ENCODE peak calls at places on chromosomes 7 and 10, in five cellular contexts. T is ureter, Z is GM03348, R is fibroblast of the conjunctiva, G is H54. F is an unnamed sample.

GRCh38 chr10:29285624-29286051 is 3.2 kb upstream of the LYZL1 start:
- DNase-seq in T (no peak), Z (no peak), R (no peak), G (no peak), F (no peak)

GRCh38 chr7:35652124-35652523 is 42.8 kb downstream of the HERPUD2 start:
- DNase-seq in T (no peak), Z (no peak), R (no peak), G (no peak), F (no peak)

GRCh38 chr7:92417913-92418312 is 29.4 kb upstream of the GATAD1 start:
- DNase-seq in T (no peak), Z (no peak), R (no peak), G (no peak), F (no peak)

GRCh38 chr7:113606325-113606724 is 312.5 kb downstream of the PPP1R3A start:
- DNase-seq in T (no peak), Z (no peak), R (no peak), G (no peak), F (no peak)

GRCh38 chr7:732094-732541 is 5.0 kb upstream of the PRKAR1B start:
- DNase-seq in T (no peak), Z (no peak), R (no peak), G (peak), F (no peak)

GRCh38 chr10:4352566-4352961 is 473.4 kb upstream of the AKR1E2 start:
- DNase-seq in T (no peak), Z (peak), R (no peak), G (no peak), F (no peak)

GRCh38 chr10:67046507-67046906 is 120.7 kb downstream of the LRRTM3 start:
- DNase-seq in T (no peak), Z (no peak), R (no peak), G (no peak), F (no peak)

GRCh38 chr7:91892099-91892788 is 11.7 kb upstream of the MTERF1 start:
- DNase-seq in T (no peak), Z (no peak), R (no peak), G (no peak), F (no peak)

GRCh38 chr10:25175527-25176420 is 973 bp downstream of the GPR158 start:
- DNase-seq in T (no peak), Z (peak), R (no peak), G (no peak), F (no peak)

GRCh38 chr10:4303045-4303444 is 518.0 kb upstream of the KLF6 start:
- DNase-seq in T (no peak), Z (no peak), R (no peak), G (no peak), F (no peak)

GRCh38 chr7:76254781-76255180 is 47.7 kb upstream of the HSPB1 start:
- DNase-seq in T (no peak), Z (no peak), R (no peak), G (no peak), F (no peak)

GRCh38 chr7:29123611-29124190 is 22.6 kb downstream of the CPVL start:
- DNase-seq in T (no peak), Z (no peak), R (no peak), G (no peak), F (no peak)

GRCh38 chr10:106655606-106656005 is 508.9 kb downstream of the SORCS1 start:
- DNase-seq in T (no peak), Z (no peak), R (no peak), G (no peak), F (no peak)

GRCh38 chr10:90930971-90931841 is 10.3 kb upstream of the ANKRD1 start:
- DNase-seq in T (no peak), Z (peak), R (peak), G (peak), F (peak)

GRCh38 chr10:63431962-63432797 is 33.6 kb downstream of the JMJD1C start:
- DNase-seq in T (no peak), Z (peak), R (no peak), G (no peak), F (no peak)

GRCh38 chr7:75727881-75728592 is 10.7 kb downstream of the HIP1 start:
- DNase-seq in T (peak), Z (peak), R (no peak), G (peak), F (no peak)

GRCh38 chr10:61835069-61835908 is 66.2 kb upstream of the ARID5B start:
- DNase-seq in T (no peak), Z (peak), R (peak), G (peak), F (peak)

GRCh38 chr7:18174996-18175395 is 147.3 kb upstream of the PRPS1L1 start:
- DNase-seq in T (no peak), Z (no peak), R (no peak), G (no peak), F (no peak)

GRCh38 chr10:43076876-43077420 is at the start of gene RET:
- DNase-seq in T (no peak), Z (peak), R (no peak), G (no peak), F (no peak)

GRCh38 chr10:620417-620816 is 69.1 kb downstream of the DIP2C start:
- DNase-seq in T (no peak), Z (no peak), R (no peak), G (no peak), F (no peak)

GRCh38 chr10:131858583-131859340 is 42.0 kb upstream of the PPP2R2D start:
- DNase-seq in T (no peak), Z (no peak), R (no peak), G (no peak), F (no peak)

GRCh38 chr7:49771427-49772176 is 1.8 kb upstream of the VWC2 start:
- DNase-seq in T (no peak), Z (no peak), R (no peak), G (no peak), F (no peak)